ENCODE peak calls at places on chromosomes 13 and 19, in six cellular contexts. One of them, this sample, is unnamed.

GRCh38 chr19:2807379-2808128 is 12.1 kb upstream of the ZNF554 start:
- DNase-seq in ascending aorta: no peak
- DNase-seq in hepatocyte: no peak
- DNase-seq in OCI-LY7: no peak
- DNase-seq in Caco-2: no peak
- DNase-seq in fibroblast of lung: no peak
- DNase-seq in this sample: no peak

GRCh38 chr19:1289395-1290244 is 3.9 kb downstream of the EFNA2 start:
- DNase-seq in Caco-2: no peak
- DNase-seq in fibroblast of lung: no peak
- DNase-seq in OCI-LY7: peak
- DNase-seq in hepatocyte: no peak
- DNase-seq in ascending aorta: no peak
- DNase-seq in this sample: no peak

GRCh38 chr19:48487544-48487943 is 18.4 kb downstream of the CYTH2 start:
- DNase-seq in ascending aorta: no peak
- DNase-seq in Caco-2: no peak
- DNase-seq in fibroblast of lung: no peak
- DNase-seq in hepatocyte: no peak
- DNase-seq in OCI-LY7: no peak
- DNase-seq in this sample: no peak

GRCh38 chr19:29042450-29042849 is 170.5 kb downstream of the UQCRFS1 start:
- DNase-seq in ascending aorta: no peak
- DNase-seq in OCI-LY7: no peak
- DNase-seq in Caco-2: no peak
- DNase-seq in fibroblast of lung: no peak
- DNase-seq in hepatocyte: no peak
- DNase-seq in this sample: no peak

GRCh38 chr19:4425531-4425930 is 23.1 kb downstream of the CHAF1A start:
- DNase-seq in hepatocyte: no peak
- DNase-seq in Caco-2: no peak
- DNase-seq in fibroblast of lung: peak
- DNase-seq in OCI-LY7: no peak
- DNase-seq in ascending aorta: no peak
- DNase-seq in this sample: no peak

GRCh38 chr13:42747399-42747873 is 33.9 kb upstream of the FAM216B start:
- DNase-seq in fibroblast of lung: peak
- DNase-seq in ascending aorta: no peak
- DNase-seq in OCI-LY7: no peak
- DNase-seq in hepatocyte: peak
- DNase-seq in Caco-2: no peak
- DNase-seq in this sample: no peak

GRCh38 chr13:101623469-101624209 is 171.2 kb downstream of the ITGBL1 start:
- DNase-seq in hepatocyte: no peak
- DNase-seq in Caco-2: no peak
- DNase-seq in OCI-LY7: no peak
- DNase-seq in fibroblast of lung: peak
- DNase-seq in ascending aorta: no peak
- DNase-seq in this sample: no peak

GRCh38 chr19:42595550-42596172 is 937 bp upstream of the CEACAM8 start:
- DNase-seq in OCI-LY7: no peak
- DNase-seq in ascending aorta: no peak
- DNase-seq in fibroblast of lung: no peak
- DNase-seq in Caco-2: no peak
- DNase-seq in hepatocyte: no peak
- DNase-seq in this sample: no peak

GRCh38 chr19:47406711-47407416 is 12.5 kb downstream of the MEIS3 start:
- DNase-seq in ascending aorta: no peak
- DNase-seq in fibroblast of lung: no peak
- DNase-seq in Caco-2: peak
- DNase-seq in OCI-LY7: no peak
- DNase-seq in hepatocyte: peak
- DNase-seq in this sample: no peak

GRCh38 chr13:79405501-79405830 is 589 bp downstream of the RBM26 start:
- DNase-seq in Caco-2: no peak
- DNase-seq in hepatocyte: no peak
- DNase-seq in ascending aorta: no peak
- DNase-seq in fibroblast of lung: no peak
- DNase-seq in OCI-LY7: no peak
- DNase-seq in this sample: no peak

GRCh38 chr13:94121686-94122085 is 357.8 kb downstream of the DCT start:
- DNase-seq in OCI-LY7: no peak
- DNase-seq in hepatocyte: no peak
- DNase-seq in fibroblast of lung: peak
- DNase-seq in Caco-2: no peak
- DNase-seq in ascending aorta: no peak
- DNase-seq in this sample: no peak

GRCh38 chr13:38866649-38867048 is 124.0 kb downstream of the STOML3 start:
- DNase-seq in Caco-2: no peak
- DNase-seq in hepatocyte: no peak
- DNase-seq in ascending aorta: no peak
- DNase-seq in OCI-LY7: peak
- DNase-seq in fibroblast of lung: no peak
- DNase-seq in this sample: no peak

GRCh38 chr13:113948034-113948742 is 25.7 kb downstream of the C13orf46 start:
- DNase-seq in ascending aorta: no peak
- DNase-seq in Caco-2: no peak
- DNase-seq in hepatocyte: no peak
- DNase-seq in fibroblast of lung: no peak
- DNase-seq in OCI-LY7: peak
- DNase-seq in this sample: no peak

GRCh38 chr13:26584713-26585112 is 27.2 kb downstream of the WASF3 start:
- DNase-seq in Caco-2: no peak
- DNase-seq in fibroblast of lung: peak
- DNase-seq in OCI-LY7: no peak
- DNase-seq in hepatocyte: peak
- DNase-seq in ascending aorta: no peak
- DNase-seq in this sample: no peak

GRCh38 chr13:26075498-26075897 is 23.7 kb upstream of the SHISA2 start:
- DNase-seq in OCI-LY7: no peak
- DNase-seq in Caco-2: peak
- DNase-seq in fibroblast of lung: no peak
- DNase-seq in hepatocyte: no peak
- DNase-seq in ascending aorta: no peak
- DNase-seq in this sample: no peak

GRCh38 chr13:110311721-110312668 is 4.9 kb downstream of the COL4A2 start:
- DNase-seq in ascending aorta: peak
- DNase-seq in fibroblast of lung: no peak
- DNase-seq in OCI-LY7: no peak
- DNase-seq in hepatocyte: no peak
- DNase-seq in Caco-2: no peak
- DNase-seq in this sample: no peak
- H3K4me3 ChIP-seq in ascending aorta: peak
- H3K4me3 ChIP-seq in fibroblast of lung: no peak
- H3K4me3 ChIP-seq in OCI-LY7: no peak
- H3K4me3 ChIP-seq in hepatocyte: no peak
- H3K4me3 ChIP-seq in Caco-2: no peak
- H3K4me3 ChIP-seq in this sample: no peak

GRCh38 chr19:35436477-35437141 is 11.4 kb upstream of the FFAR2 start:
- DNase-seq in fibroblast of lung: peak
- DNase-seq in OCI-LY7: no peak
- DNase-seq in ascending aorta: no peak
- DNase-seq in hepatocyte: peak
- DNase-seq in Caco-2: no peak
- DNase-seq in this sample: no peak

GRCh38 chr19:35438527-35438926 is 9.5 kb upstream of the FFAR2 start:
- DNase-seq in ascending aorta: no peak
- DNase-seq in hepatocyte: no peak
- DNase-seq in OCI-LY7: no peak
- DNase-seq in fibroblast of lung: no peak
- DNase-seq in Caco-2: no peak
- DNase-seq in this sample: no peak

GRCh38 chr19:35439921-35440320 is 8.1 kb upstream of the FFAR2 start:
- DNase-seq in hepatocyte: no peak
- DNase-seq in OCI-LY7: no peak
- DNase-seq in ascending aorta: no peak
- DNase-seq in fibroblast of lung: no peak
- DNase-seq in Caco-2: no peak
- DNase-seq in this sample: no peak

GRCh38 chr19:35433448-35433847 is 14.6 kb upstream of the FFAR2 start:
- DNase-seq in Caco-2: no peak
- DNase-seq in fibroblast of lung: no peak
- DNase-seq in ascending aorta: no peak
- DNase-seq in OCI-LY7: no peak
- DNase-seq in hepatocyte: no peak
- DNase-seq in this sample: no peak

GRCh38 chr19:35437152-35437951 is 10.7 kb upstream of the FFAR2 start:
- DNase-seq in hepatocyte: no peak
- DNase-seq in fibroblast of lung: no peak
- DNase-seq in ascending aorta: no peak
- DNase-seq in Caco-2: no peak
- DNase-seq in OCI-LY7: no peak
- DNase-seq in this sample: no peak
- H3K4me3 ChIP-seq in hepatocyte: no peak
- H3K4me3 ChIP-seq in fibroblast of lung: no peak
- H3K4me3 ChIP-seq in ascending aorta: no peak
- H3K4me3 ChIP-seq in Caco-2: no peak
- H3K4me3 ChIP-seq in OCI-LY7: no peak
- H3K4me3 ChIP-seq in this sample: no peak

GRCh38 chr13:97301382-97302095 is 79.4 kb downstream of the MBNL2 start:
- DNase-seq in fibroblast of lung: no peak
- DNase-seq in ascending aorta: no peak
- DNase-seq in OCI-LY7: no peak
- DNase-seq in hepatocyte: no peak
- DNase-seq in Caco-2: no peak
- DNase-seq in this sample: no peak

GRCh38 chr13:97298816-97299215 is 76.7 kb downstream of the MBNL2 start:
- DNase-seq in hepatocyte: no peak
- DNase-seq in Caco-2: no peak
- DNase-seq in fibroblast of lung: peak
- DNase-seq in OCI-LY7: no peak
- DNase-seq in ascending aorta: no peak
- DNase-seq in this sample: no peak

GRCh38 chr13:97300871-97301270 is 78.7 kb downstream of the MBNL2 start:
- DNase-seq in Caco-2: no peak
- DNase-seq in fibroblast of lung: no peak
- DNase-seq in ascending aorta: no peak
- DNase-seq in hepatocyte: no peak
- DNase-seq in OCI-LY7: no peak
- DNase-seq in this sample: no peak

GRCh38 chr13:97306106-97306505 is 84.0 kb downstream of the MBNL2 start:
- DNase-seq in Caco-2: no peak
- DNase-seq in OCI-LY7: no peak
- DNase-seq in fibroblast of lung: no peak
- DNase-seq in hepatocyte: no peak
- DNase-seq in ascending aorta: no peak
- DNase-seq in this sample: no peak

GRCh38 chr13:97302611-97303010 is 80.5 kb downstream of the MBNL2 start:
- DNase-seq in Caco-2: no peak
- DNase-seq in OCI-LY7: no peak
- DNase-seq in fibroblast of lung: no peak
- DNase-seq in hepatocyte: no peak
- DNase-seq in ascending aorta: no peak
- DNase-seq in this sample: no peak
- H3K4me3 ChIP-seq in Caco-2: no peak
- H3K4me3 ChIP-seq in OCI-LY7: no peak
- H3K4me3 ChIP-seq in fibroblast of lung: no peak
- H3K4me3 ChIP-seq in hepatocyte: no peak
- H3K4me3 ChIP-seq in ascending aorta: no peak
- H3K4me3 ChIP-seq in this sample: no peak

DNA sequence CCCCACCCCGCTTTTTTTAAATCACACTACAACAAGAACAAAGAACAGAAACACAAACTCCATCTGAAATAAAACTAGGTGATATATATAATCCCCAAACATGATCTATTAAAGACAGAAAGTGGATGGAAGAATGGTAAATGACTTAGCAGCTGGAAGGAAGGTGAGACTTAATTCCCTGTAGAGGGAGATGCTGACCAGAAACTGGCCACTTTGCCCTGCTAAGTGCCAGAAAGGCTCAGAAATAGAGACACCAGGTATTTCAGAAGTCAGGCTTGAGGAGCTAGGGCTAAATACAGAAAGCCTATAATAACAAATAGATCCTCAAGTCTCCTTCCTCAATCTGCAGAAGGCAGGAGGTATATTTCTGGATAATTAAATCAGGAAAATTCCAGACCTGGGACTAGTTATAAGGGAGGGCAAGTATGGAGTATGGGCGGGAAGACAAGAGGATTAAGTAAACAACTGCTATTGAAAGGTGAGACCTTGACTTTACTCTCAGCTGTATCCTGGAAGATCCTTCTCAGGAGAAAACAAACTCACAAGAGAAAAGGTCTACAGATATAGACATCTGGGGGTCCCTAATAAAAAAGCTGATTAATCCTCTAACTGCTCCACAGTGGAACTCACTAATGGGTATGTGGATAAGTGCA is 32.2 kb downstream of the MTRF1 start:
- DNase-seq in hepatocyte: no peak
- DNase-seq in Caco-2: no peak
- DNase-seq in OCI-LY7: no peak
- DNase-seq in fibroblast of lung: no peak
- DNase-seq in ascending aorta: no peak
- DNase-seq in this sample: no peak
- H3K4me3 ChIP-seq in hepatocyte: no peak
- H3K4me3 ChIP-seq in Caco-2: no peak
- H3K4me3 ChIP-seq in OCI-LY7: no peak
- H3K4me3 ChIP-seq in fibroblast of lung: no peak
- H3K4me3 ChIP-seq in ascending aorta: no peak
- H3K4me3 ChIP-seq in this sample: no peak